ENCODE peak calls at places on chromosomes 4 and X, in five cellular contexts. Q, X, E, I and J are unnamed samples.

GRCh38 chr4:108166038-108166437 is 2.7 kb downstream of the LEF1 start:
- DNase-seq in Q (no peak), E (no peak), X (no peak), I (no peak), J (no peak)

GRCh38 chr4:41509411-41510008 is 28.4 kb upstream of the LIMCH1 start:
- DNase-seq in I (no peak), X (no peak), Q (no peak), E (no peak), J (no peak)

GRCh38 chr4:159070742-159071141 is 32.1 kb upstream of the RAPGEF2 start:
- DNase-seq in I (no peak), Q (no peak), X (no peak), E (peak; percentile 93), J (no peak)

GRCh38 chrX:104310084-104310483 is 55.4 kb upstream of the ESX1 start:
- DNase-seq in E (peak; percentile 66), X (no peak), I (peak; percentile 20), Q (no peak), J (no peak)

GRCh38 chr4:135144498-135144897 is 942.9 kb upstream of the PABPC4L start:
- DNase-seq in E (no peak), I (no peak), X (no peak), Q (no peak), J (no peak)

GRCh38 chr4:21593268-21594002 is 355.1 kb downstream of the KCNIP4 start:
- DNase-seq in X (no peak), Q (no peak), E (no peak), I (no peak), J (no peak)

GRCh38 chr4:152206185-152206584 is 329.7 kb downstream of the FBXW7 start:
- DNase-seq in Q (no peak), I (no peak), E (peak; percentile 17), X (no peak), J (no peak)

GRCh38 chr4:150145090-150145949 is 67.1 kb downstream of the DCLK2 start:
- DNase-seq in I (no peak), E (no peak), X (no peak), Q (no peak), J (no peak)

GRCh38 chrX:9745417-9746115 is 20.1 kb downstream of the GPR143 start:
- DNase-seq in Q (no peak), E (peak; percentile 20), I (peak; percentile 31), X (no peak), J (no peak)

GRCh38 chr4:76213415-76214268 is at the start of gene SCARB2:
- DNase-seq in Q (peak; percentile 93), I (peak; percentile 84), X (peak; percentile 47), E (peak; percentile 88), J (peak; percentile 85)

GRCh38 chr4:159018062-159018629 is 84.7 kb upstream of the RAPGEF2 start:
- DNase-seq in E (no peak), I (no peak), X (no peak), Q (no peak), J (no peak)

GRCh38 chr4:140710784-140711622 is 45.2 kb downstream of the TBC1D9 start:
- DNase-seq in Q (no peak), I (no peak), X (no peak), E (no peak), J (no peak)

GRCh38 chr4:150510176-150510875 is 71.6 kb upstream of the MAB21L2 start:
- DNase-seq in Q (no peak), I (peak; percentile 45), E (peak; percentile 92), X (peak; percentile 6), J (no peak)

GRCh38 chr4:77308843-77309242 is 151.8 kb downstream of the CCNG2 start:
- DNase-seq in I (peak; percentile 59), E (peak; percentile 41), Q (no peak), X (peak; percentile 10), J (no peak)

GRCh38 chrX:30570505-30570904 is 7.1 kb downstream of the TASL start:
- DNase-seq in Q (no peak), X (peak; percentile 2), E (peak; percentile 39), I (no peak), J (peak; percentile 8)

GRCh38 chrX:7690842-7691241 is 152.1 kb upstream of the VCX start:
- DNase-seq in X (no peak), E (no peak), I (no peak), Q (no peak), J (no peak)

GRCh38 chr4:180669637-180670036 is 1573.6 kb upstream of the TENM3 start:
- DNase-seq in E (peak; percentile 73), X (no peak), Q (no peak), I (no peak), J (no peak)

GRCh38 chr4:15805583-15806517 is 27.7 kb downstream of the CD38 start:
- DNase-seq in Q (no peak), E (peak; percentile 88), X (peak; percentile 57), I (peak; percentile 43), J (peak; percentile 71)

GRCh38 chr4:79673898-79674297 is 265.9 kb upstream of the GK2 start:
- DNase-seq in Q (no peak), I (no peak), X (no peak), E (no peak), J (no peak)

GRCh38 chr4:113447695-113448265 is 313.8 kb downstream of the CAMK2D start:
- DNase-seq in X (no peak), Q (peak; percentile 63), I (no peak), E (peak; percentile 30), J (peak; percentile 16)

GRCh38 chr4:161948026-161948770 is 215.6 kb downstream of the FSTL5 start:
- DNase-seq in E (no peak), Q (no peak), I (no peak), X (no peak), J (no peak)

GRCh38 chrX:47568656-47569295 is 7.8 kb downstream of the ARAF start:
- DNase-seq in Q (no peak), X (no peak), E (no peak), I (no peak), J (peak; percentile 49)

GRCh38 chr4:70838972-70839536 is 636 bp downstream of the GRSF1 start:
- DNase-seq in Q (peak; percentile 84), I (peak; percentile 45), X (no peak), E (peak; percentile 59), J (peak; percentile 80)

GRCh38 chrX:115949900-115950822 is 220.4 kb upstream of the AGTR2 start:
- DNase-seq in I (no peak), X (no peak), E (no peak), Q (no peak), J (no peak)

GRCh38 chr4:117965608-117966007 is 68.7 kb upstream of the NDST3 start:
- DNase-seq in I (no peak), E (no peak), X (no peak), Q (no peak), J (no peak)

GRCh38 chr4:180449395-180449956 is 1793.7 kb upstream of the TENM3 start:
- DNase-seq in E (peak; percentile 0), I (peak; percentile 42), Q (no peak), X (peak; percentile 66), J (no peak)

GRCh38 chr4:187961171-187961570 is 34.4 kb upstream of the ZFP42 start:
- DNase-seq in I (no peak), X (no peak), Q (no peak), E (no peak), J (no peak)

GRCh38 chrX:6941041-6941440 is 206.5 kb upstream of the STS start:
- DNase-seq in I (no peak), X (no peak), Q (no peak), E (peak; percentile 0), J (no peak)

GRCh38 chr4:129218355-129218754 is 122.4 kb downstream of the C4orf33 start:
- DNase-seq in E (peak; percentile 52), I (no peak), X (no peak), Q (no peak), J (peak; percentile 29)

GRCh38 chr4:115101675-115102074 is 11.7 kb downstream of the NDST4 start:
- DNase-seq in E (no peak), I (no peak), Q (no peak), X (no peak), J (no peak)

GRCh38 chrX:115017455-115017854 is at the start of gene IL13RA2:
- DNase-seq in I (no peak), Q (no peak), E (peak; percentile 27), X (no peak), J (no peak)

GRCh38 chr4:141075553-141075952 is 57.7 kb downstream of the RNF150 start:
- DNase-seq in I (no peak), Q (no peak), X (no peak), E (no peak), J (no peak)

GRCh38 chr4:15469402-15470148 is at the start of gene CC2D2A:
- DNase-seq in Q (no peak), I (no peak), X (no peak), E (peak; percentile 81), J (peak; percentile 44)

GRCh38 chrX:135927897-135928296 is 34.4 kb downstream of the SAGE1 start:
- DNase-seq in Q (no peak), I (no peak), X (no peak), E (no peak), J (no peak)

GRCh38 chrX:135923353-135923752 is 29.8 kb downstream of the SAGE1 start:
- DNase-seq in I (peak; percentile 1), X (peak; percentile 7), E (peak; percentile 2), Q (no peak), J (no peak)
- TF ChIP-seq CTCF in I (no peak), X (peak; percentile 49), E (peak; percentile 37), Q (no peak), J (no peak)

DNA sequence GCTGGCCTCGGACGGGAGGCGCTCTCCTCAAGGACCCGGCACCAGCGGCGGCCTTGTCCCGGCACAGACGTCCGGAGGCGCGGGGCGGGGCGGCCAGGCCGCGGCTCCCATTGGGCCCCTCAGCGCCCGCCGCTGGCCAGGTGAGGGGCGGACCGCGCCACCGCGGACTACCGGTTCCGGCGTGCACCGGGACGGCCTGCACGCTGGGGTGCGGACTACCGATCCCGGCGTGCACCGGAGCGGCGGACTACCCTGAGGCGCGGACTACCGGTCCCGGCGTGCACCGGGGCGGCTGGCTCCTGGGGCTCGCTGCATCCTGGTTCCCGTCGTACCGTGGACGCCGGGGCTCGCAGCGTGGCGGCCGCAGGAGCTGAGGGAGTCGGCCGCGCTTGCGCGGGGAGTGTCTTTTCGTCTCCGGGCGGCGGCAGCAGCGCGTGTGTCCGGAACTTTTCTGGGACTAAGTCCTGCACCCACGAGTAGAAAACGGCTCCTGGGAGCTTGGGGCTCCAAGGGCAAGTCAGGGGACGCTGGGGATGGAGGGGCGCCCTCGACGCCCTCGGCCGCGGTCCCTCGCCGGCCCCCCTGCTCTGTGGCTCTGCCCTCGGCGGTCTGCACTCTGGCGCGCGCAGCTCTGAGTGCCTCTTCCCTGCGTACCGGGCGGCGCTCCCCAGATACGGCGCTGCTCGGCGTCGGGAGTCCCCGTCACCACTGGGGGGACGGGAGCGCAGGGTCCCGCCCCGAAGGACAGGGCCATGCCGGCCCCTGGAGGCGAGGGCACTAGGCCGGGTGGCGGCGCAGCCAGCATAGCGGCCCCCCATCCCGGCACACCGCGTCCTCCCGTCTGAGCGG is at the start of gene LETM1:
- DNase-seq in X (peak; percentile 85), E (peak; percentile 98), I (peak; percentile 86), Q (peak; percentile 98), J (peak; percentile 94)
- TF ChIP-seq CTCF in X (peak; percentile 10), E (peak; percentile 4), I (peak; percentile 8), Q (peak; percentile 15), J (no peak)

DNA sequence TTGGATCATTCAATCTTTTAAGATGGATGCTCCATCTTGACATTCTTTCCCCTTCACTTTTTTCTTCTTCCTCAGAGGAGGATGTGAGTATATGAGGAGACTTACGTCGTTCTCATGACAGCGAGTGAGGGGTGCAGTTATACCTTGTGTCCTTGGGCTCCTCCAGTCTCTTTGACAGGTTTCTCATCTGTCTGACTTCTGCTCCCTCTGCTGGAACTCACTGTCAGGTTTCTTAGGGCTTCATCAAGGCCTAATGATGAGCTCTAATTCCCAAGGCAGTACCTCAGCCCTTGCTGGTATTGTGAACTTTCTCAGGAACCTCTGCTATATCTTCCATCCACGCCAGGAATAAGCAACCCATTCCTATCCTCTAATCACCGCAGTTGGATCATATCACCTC is 237.8 kb upstream of the ADGRL3 start:
- DNase-seq in Q (no peak), X (no peak), I (no peak), E (peak; percentile 4), J (no peak)
- TF ChIP-seq CTCF in Q (no peak), X (no peak), I (no peak), E (peak; percentile 17), J (no peak)

GRCh38 chr4:82268050-82268825 is 105.6 kb downstream of the HNRNPD start:
- DNase-seq in E (peak; percentile 77), Q (peak; percentile 55), X (peak; percentile 29), I (peak; percentile 66), J (no peak)
- TF ChIP-seq CTCF in E (peak; percentile 95), Q (peak; percentile 79), X (peak; percentile 82), I (peak; percentile 89), J (peak; percentile 28)